ENCODE peak calls at places on chromosomes 1 and 21, in seven cellular contexts. B, T, C, R, V, O and I are unnamed samples.

GRCh38 chr1:21939650-21940374 is 2.7 kb upstream of the HSPG2 start:
- DNase-seq in C (peak; percentile 98), R (peak; percentile 94), T (peak; percentile 91), B (peak; percentile 78), V (peak; percentile 94), O (peak; percentile 99), I (peak; percentile 79)

GRCh38 chr1:161374373-161374772 is 6.7 kb upstream of the CFAP126 start:
- DNase-seq in T (no peak), R (peak; percentile 46), O (peak; percentile 28), V (no peak), B (peak; percentile 39), C (no peak), I (no peak)

GRCh38 chr1:177913762-177914540 is 55.9 kb downstream of the SEC16B start:
- DNase-seq in B (peak; percentile 84), O (peak; percentile 31), V (no peak), R (peak; percentile 56), T (no peak), C (peak; percentile 63), I (no peak)

GRCh38 chr1:218371927-218372672 is 27.0 kb downstream of the TGFB2 start:
- DNase-seq in C (peak; percentile 59), T (no peak), R (peak; percentile 84), O (peak; percentile 68), V (no peak), B (no peak), I (no peak)

GRCh38 chr1:15346356-15347030 is 63.2 kb upstream of the EFHD2 start:
- DNase-seq in B (no peak), O (no peak), T (no peak), C (no peak), R (no peak), V (no peak), I (no peak)

GRCh38 chr1:62012821-62013220 is 181.8 kb upstream of the L1TD1 start:
- DNase-seq in O (no peak), V (peak; percentile 64), R (no peak), T (peak; percentile 46), C (no peak), B (no peak), I (no peak)

GRCh38 chr1:966603-967295 is 467 bp downstream of the PLEKHN1 start:
- DNase-seq in B (peak; percentile 63), R (peak; percentile 55), C (peak; percentile 50), V (peak; percentile 82), O (peak; percentile 74), T (peak; percentile 59), I (no peak)

GRCh38 chr1:209657140-209657879 is 5.1 kb upstream of the LAMB3 start:
- DNase-seq in T (no peak), V (no peak), O (peak; percentile 83), R (no peak), B (no peak), C (no peak), I (peak; percentile 92)

GRCh38 chr1:75092141-75092540 is 42.0 kb upstream of the LHX8 start:
- DNase-seq in V (no peak), T (no peak), R (no peak), C (no peak), O (no peak), B (no peak), I (peak; percentile 56)

GRCh38 chr1:236516929-236517704 is 6.7 kb upstream of the LGALS8 start:
- DNase-seq in T (no peak), B (no peak), C (peak; percentile 85), O (peak; percentile 71), R (peak; percentile 86), V (no peak), I (no peak)

GRCh38 chr1:6601865-6602668 is 602 bp downstream of the KLHL21 start:
- DNase-seq in T (peak; percentile 51), R (no peak), B (no peak), V (peak; percentile 87), C (peak; percentile 59), O (peak; percentile 72), I (no peak)

GRCh38 chr1:239311331-239311730 is 75.0 kb upstream of the CHRM3 start:
- DNase-seq in C (no peak), B (no peak), O (no peak), R (no peak), T (no peak), V (no peak), I (no peak)

GRCh38 chr21:41164981-41165650 is 2.8 kb upstream of the BACE2 start:
- DNase-seq in O (no peak), T (peak; percentile 60), B (no peak), R (peak; percentile 25), C (peak; percentile 58), V (no peak), I (peak; percentile 75)

GRCh38 chr21:34272321-34272720 is 91.5 kb upstream of the KCNE2 start:
- DNase-seq in C (no peak), R (no peak), T (no peak), V (no peak), B (no peak), O (no peak), I (no peak)

GRCh38 chr21:45317401-45318145 is 29.9 kb upstream of the POFUT2 start:
- DNase-seq in R (peak; percentile 51), B (no peak), V (no peak), T (no peak), O (peak; percentile 94), C (peak; percentile 94), I (no peak)

GRCh38 chr21:45320261-45320990 is 32.7 kb upstream of the POFUT2 start:
- DNase-seq in O (no peak), B (no peak), C (no peak), T (no peak), V (peak; percentile 55), R (no peak), I (no peak)

GRCh38 chr21:45319461-45320211 is 31.9 kb upstream of the POFUT2 start:
- DNase-seq in V (peak; percentile 71), C (peak; percentile 77), O (peak; percentile 95), B (no peak), R (no peak), T (peak; percentile 73), I (no peak)

GRCh38 chr21:45318146-45318555 is 30.5 kb upstream of the POFUT2 start:
- DNase-seq in B (no peak), R (no peak), V (no peak), T (no peak), C (no peak), O (no peak), I (no peak)

DNA sequence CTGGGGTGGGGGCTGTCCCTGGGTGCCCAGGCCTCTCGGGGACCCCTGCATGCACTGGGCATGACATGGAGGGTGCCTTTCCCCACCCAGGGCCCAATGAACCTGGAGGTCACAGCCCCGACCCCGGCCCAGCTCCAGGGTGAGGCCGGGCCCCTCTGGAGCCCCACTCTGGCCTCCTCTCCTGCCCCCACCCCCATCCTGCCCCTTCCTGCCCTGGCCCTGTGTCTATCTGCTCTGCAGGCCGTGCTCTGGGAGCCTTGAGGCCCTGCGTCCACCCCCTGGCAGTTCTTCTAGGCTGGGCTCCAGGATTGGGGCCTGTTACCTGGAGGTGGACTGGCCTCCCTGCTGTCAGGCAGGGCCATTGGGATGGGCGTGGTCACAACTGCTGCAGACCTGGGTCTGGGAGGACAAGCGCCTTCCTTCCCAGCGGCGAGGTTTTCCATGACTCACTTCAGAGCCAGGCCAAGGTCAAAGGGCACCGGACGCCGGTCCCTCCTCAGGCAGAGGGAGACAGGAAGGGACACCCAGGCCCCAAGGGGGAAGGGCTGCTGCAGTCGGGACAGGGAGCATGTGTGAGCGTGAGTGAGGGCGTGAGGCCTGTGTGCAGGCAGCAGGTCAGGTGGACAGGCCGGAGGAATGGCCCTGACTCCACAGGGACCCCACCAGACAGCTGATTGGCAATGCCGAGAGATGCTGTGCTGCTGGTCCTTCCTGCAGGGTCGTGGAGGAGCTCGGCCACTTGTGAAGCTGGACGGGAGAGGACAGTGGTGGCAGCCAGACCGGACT is 31.1 kb upstream of the POFUT2 start:
- DNase-seq in B (no peak), V (peak; percentile 84), O (peak; percentile 97), C (peak; percentile 54), T (peak; percentile 76), R (peak; percentile 43), I (no peak)
- H3K27ac ChIP-seq in B (no peak overlapping the region), V (peak overlapping the region; percentile 84), O (no peak overlapping the region), C (peak overlapping the region; percentile 97), T (peak overlapping the region; percentile 96), R (peak overlapping the region; percentile 94), I (no peak overlapping the region)

GRCh38 chr21:37712204-37712934 is 203.9 kb downstream of the KCNJ6 start:
- DNase-seq in V (peak; percentile 65), B (peak; percentile 77), O (peak; percentile 85), T (peak; percentile 59), R (peak; percentile 81), C (peak; percentile 73), I (peak; percentile 8)

GRCh38 chr21:37710555-37711293 is 205.5 kb downstream of the KCNJ6 start:
- DNase-seq in V (no peak), B (no peak), T (no peak), C (peak; percentile 68), R (peak; percentile 7), O (peak; percentile 90), I (no peak)

DNA sequence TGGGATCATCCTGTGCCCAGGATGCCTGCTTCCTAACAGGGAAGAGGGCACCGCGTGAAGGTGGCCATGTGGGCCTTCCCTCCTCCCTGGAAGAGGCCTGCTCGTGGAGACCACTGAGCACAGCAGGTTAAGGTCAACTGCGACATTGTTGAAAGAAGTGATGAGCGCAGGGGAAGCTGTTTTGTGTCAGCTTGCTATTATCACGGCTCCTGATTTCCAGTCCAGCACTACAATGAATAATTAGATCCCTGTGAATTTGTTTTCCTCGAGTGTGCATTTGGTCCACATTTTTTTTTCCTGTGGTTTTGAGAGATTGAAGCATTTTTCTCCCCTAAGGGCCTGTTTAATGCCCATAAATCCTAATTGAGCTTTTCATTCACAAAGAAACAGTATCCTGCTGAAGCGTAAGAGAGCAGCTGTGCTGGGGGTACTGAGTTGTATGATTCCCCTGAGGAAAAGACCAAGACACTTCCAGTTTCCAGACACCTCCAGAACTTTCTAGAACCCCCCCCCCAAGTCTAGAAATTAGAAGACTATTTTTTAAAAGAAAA is 204.9 kb downstream of the KCNJ6 start:
- DNase-seq in C (no peak), O (peak; percentile 66), V (no peak), B (peak; percentile 25), R (no peak), T (no peak), I (no peak)
- H3K27ac ChIP-seq in C (no peak overlapping the region), O (no peak overlapping the region), V (no peak overlapping the region), B (no peak overlapping the region), R (peak overlapping the region; percentile 75), T (peak overlapping the region; percentile 73), I (no peak overlapping the region)

GRCh38 chr1:42934541-42935312 is 23.9 kb downstream of the SLC2A1 start:
- DNase-seq in B (no peak), O (no peak), C (no peak), R (no peak), T (no peak), V (no peak), I (no peak)
- H3K27ac ChIP-seq in B (no peak overlapping the region), O (no peak overlapping the region), C (no peak overlapping the region), R (peak overlapping the region; percentile 78), T (no peak overlapping the region), V (no peak overlapping the region), I (peak overlapping the region; percentile 98)

GRCh38 chr1:183407474-183407873 is 10.7 kb downstream of the NMNAT2 start:
- DNase-seq in O (no peak), V (no peak), B (no peak), T (no peak), R (no peak), C (no peak), I (no peak)

GRCh38 chr1:183403386-183403957 is 14.7 kb downstream of the NMNAT2 start:
- DNase-seq in O (no peak), T (no peak), R (no peak), V (no peak), C (no peak), B (peak; percentile 78), I (no peak)

GRCh38 chr1:183404456-183404855 is 13.7 kb downstream of the NMNAT2 start:
- DNase-seq in C (no peak), V (no peak), R (no peak), O (no peak), T (no peak), B (no peak), I (no peak)

GRCh38 chr1:183411091-183411490 is 7.1 kb downstream of the NMNAT2 start:
- DNase-seq in R (no peak), C (no peak), B (no peak), T (no peak), V (no peak), O (no peak), I (no peak)

GRCh38 chr1:183407961-183408360 is 10.2 kb downstream of the NMNAT2 start:
- DNase-seq in O (no peak), T (no peak), V (no peak), R (no peak), B (no peak), C (no peak), I (no peak)
- H3K27ac ChIP-seq in O (no peak overlapping the region), T (no peak overlapping the region), V (no peak overlapping the region), R (no peak overlapping the region), B (no peak overlapping the region), C (no peak overlapping the region), I (no peak overlapping the region)